ENCODE peak calls at places on chromosomes 3 and 15, in five cellular contexts. R is fibroblast of lung, D is PC-9, X is ascending aorta, B is lower lobe of right lung. I is an unnamed sample.

GRCh38 chr3:23748398-23749110 is 57.2 kb upstream of the UBE2E1 start:
- DNase-seq in R (peak; percentile 86), D (no peak), B (no peak), X (peak; percentile 65), I (no peak)

GRCh38 chr3:195591852-195592251 is 8.1 kb upstream of the APOD start:
- DNase-seq in X (peak; percentile 63), R (no peak), B (no peak), D (no peak), I (no peak)

GRCh38 chr3:63914312-63914711 is 2.1 kb upstream of the SCAANT1 start:
- DNase-seq in R (peak; percentile 76), D (peak; percentile 56), B (no peak), X (peak; percentile 74), I (no peak)

GRCh38 chr15:34812369-34812768 is 17.0 kb upstream of the ACTC1 start:
- DNase-seq in R (peak; percentile 72), B (no peak), D (no peak), X (no peak), I (no peak)

GRCh38 chr3:175716451-175716850 is 857.3 kb downstream of the NAALADL2 start:
- DNase-seq in R (peak; percentile 16), D (no peak), X (no peak), B (no peak), I (no peak)

GRCh38 chr3:182729903-182730674 is 63.2 kb upstream of the ATP11B start:
- DNase-seq in X (no peak), D (no peak), B (no peak), R (no peak), I (no peak)

GRCh38 chr3:46858996-46859710 is 4.1 kb downstream of the MYL3 start:
- DNase-seq in R (no peak), X (peak; percentile 25), D (no peak), B (peak; percentile 21), I (no peak)

GRCh38 chr3:39154323-39155021 is 1.1 kb upstream of the CSRNP1 start:
- DNase-seq in B (no peak), R (no peak), D (no peak), X (no peak), I (no peak)

GRCh38 chr3:159775372-159775961 is 213.2 kb upstream of the IL12A start:
- DNase-seq in D (peak; percentile 56), B (no peak), R (peak; percentile 89), X (peak; percentile 93), I (peak; percentile 58)

GRCh38 chr3:44914936-44915335 is 40.5 kb downstream of the TGM4 start:
- DNase-seq in D (peak; percentile 30), X (no peak), R (no peak), B (no peak), I (no peak)
- TF ChIP-seq CTCF in D (peak; percentile 48), X (no peak), R (peak; percentile 40), B (peak; percentile 35), I (no peak)

GRCh38 chr15:90463381-90463780 is 66.3 kb upstream of the CRTC3 start:
- DNase-seq in R (peak; percentile 42), D (no peak), B (no peak), X (no peak), I (no peak)
- H3K27ac ChIP-seq in R (no peak overlapping the region), D (no peak overlapping the region), B (no peak overlapping the region), X (peak overlapping the region; percentile 72), I (peak overlapping the region; percentile 90)

GRCh38 chr3:66572938-66573710 is 72.3 kb upstream of the LRIG1 start:
- DNase-seq in B (no peak), X (no peak), D (no peak), R (no peak), I (no peak)
- TF ChIP-seq CTCF in B (no peak), X (no peak), D (peak; percentile 31), R (peak; percentile 12), I (no peak)

DNA sequence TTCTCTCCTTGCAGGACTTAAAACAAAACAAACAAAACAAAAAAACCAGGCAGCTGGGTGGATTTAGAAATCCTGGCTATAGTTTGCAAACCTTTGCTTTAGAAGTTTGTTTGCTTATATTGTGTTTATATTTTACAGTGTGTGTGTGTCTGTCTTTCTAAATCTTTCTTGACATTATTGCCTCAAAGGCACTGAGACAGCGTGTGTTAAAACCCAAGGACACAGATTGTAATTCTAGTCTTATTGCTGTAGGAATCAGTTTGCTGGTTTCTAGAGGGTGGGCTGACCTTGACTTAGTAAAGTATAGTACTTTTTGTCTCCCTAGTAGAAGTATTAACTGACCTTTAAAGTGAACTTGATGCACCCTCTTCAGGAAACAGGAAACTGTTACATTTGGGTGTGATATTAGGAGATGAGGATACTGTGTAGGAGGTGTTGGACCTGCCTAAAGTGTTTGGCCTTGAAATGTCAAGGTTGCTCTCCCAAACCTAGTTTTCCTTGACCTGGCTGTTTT is 71.0 kb downstream of the TCF12 start:
- DNase-seq in R (peak; percentile 30), X (no peak), D (no peak), B (no peak), I (no peak)
- H3K27ac ChIP-seq in R (no peak overlapping the region), X (no peak overlapping the region), D (no peak overlapping the region), B (no peak overlapping the region), I (no peak overlapping the region)

I was measured in thoracic aorta.